ENCODE peak calls at places on chromosome 3, in five cellular contexts. One of them, this sample, is unnamed.

GRCh38 chr3:39870706-39871105 is 61.3 kb downstream of the MYRIP start:
- DNase-seq in astrocyte of the spinal cord: no peak
- DNase-seq in nephron progenitor cell: no peak
- DNase-seq in Calu3: no peak
- DNase-seq in brain microvascular endothelial cell: no peak
- DNase-seq in this sample: no peak

GRCh38 chr3:46970391-46971091 is 6.0 kb downstream of the CCDC12 start:
- DNase-seq in astrocyte of the spinal cord: no peak
- DNase-seq in nephron progenitor cell: no peak
- DNase-seq in Calu3: peak; percentile 38
- DNase-seq in brain microvascular endothelial cell: no peak
- DNase-seq in this sample: no peak

GRCh38 chr3:17619952-17620351 is 122.5 kb downstream of the TBC1D5 start:
- DNase-seq in astrocyte of the spinal cord: no peak
- DNase-seq in nephron progenitor cell: no peak
- DNase-seq in Calu3: no peak
- DNase-seq in brain microvascular endothelial cell: no peak
- DNase-seq in this sample: no peak

GRCh38 chr3:183285828-183286457 is 32.9 kb downstream of the B3GNT5 start:
- DNase-seq in astrocyte of the spinal cord: peak; percentile 98
- DNase-seq in nephron progenitor cell: no peak
- DNase-seq in Calu3: peak; percentile 98
- DNase-seq in brain microvascular endothelial cell: peak; percentile 98
- DNase-seq in this sample: peak; percentile 88

GRCh38 chr3:184889312-184889904 is 77.4 kb downstream of the VPS8 start:
- DNase-seq in astrocyte of the spinal cord: no peak
- DNase-seq in nephron progenitor cell: no peak
- DNase-seq in Calu3: no peak
- DNase-seq in brain microvascular endothelial cell: no peak
- DNase-seq in this sample: no peak

GRCh38 chr3:6799264-6799915 is 61.5 kb upstream of the GRM7 start:
- DNase-seq in astrocyte of the spinal cord: peak; percentile 16
- DNase-seq in nephron progenitor cell: peak; percentile 63
- DNase-seq in Calu3: peak; percentile 14
- DNase-seq in brain microvascular endothelial cell: no peak
- DNase-seq in this sample: no peak

GRCh38 chr3:179464296-179465092 is 13.2 kb upstream of the GNB4 start:
- DNase-seq in astrocyte of the spinal cord: no peak
- DNase-seq in nephron progenitor cell: no peak
- DNase-seq in Calu3: peak; percentile 40
- DNase-seq in brain microvascular endothelial cell: no peak
- DNase-seq in this sample: no peak

GRCh38 chr3:147462856-147463255 is 53.7 kb downstream of the ZIC1 start:
- DNase-seq in astrocyte of the spinal cord: no peak
- DNase-seq in nephron progenitor cell: no peak
- DNase-seq in Calu3: no peak
- DNase-seq in brain microvascular endothelial cell: no peak
- DNase-seq in this sample: no peak

GRCh38 chr3:158103131-158103955 is 2.9 kb downstream of the SHOX2 start:
- DNase-seq in astrocyte of the spinal cord: peak; percentile 24
- DNase-seq in nephron progenitor cell: peak; percentile 39
- DNase-seq in Calu3: peak; percentile 39
- DNase-seq in brain microvascular endothelial cell: no peak
- DNase-seq in this sample: no peak

GRCh38 chr3:95615592-95616310 is 1198.6 kb upstream of the EPHA6 start:
- DNase-seq in astrocyte of the spinal cord: no peak
- DNase-seq in nephron progenitor cell: no peak
- DNase-seq in Calu3: no peak
- DNase-seq in brain microvascular endothelial cell: no peak
- DNase-seq in this sample: no peak

GRCh38 chr3:170350515-170351413 is 6.8 kb upstream of the SKIL start:
- DNase-seq in astrocyte of the spinal cord: no peak
- DNase-seq in nephron progenitor cell: no peak
- DNase-seq in Calu3: no peak
- DNase-seq in brain microvascular endothelial cell: no peak
- DNase-seq in this sample: no peak

GRCh38 chr3:14451844-14452533 is 49.6 kb downstream of the SLC6A6 start:
- DNase-seq in astrocyte of the spinal cord: peak; percentile 88
- DNase-seq in nephron progenitor cell: no peak
- DNase-seq in Calu3: no peak
- DNase-seq in brain microvascular endothelial cell: peak; percentile 89
- DNase-seq in this sample: peak; percentile 86

GRCh38 chr3:194632211-194632982 is 822 bp downstream of the TMEM44 start:
- DNase-seq in astrocyte of the spinal cord: peak; percentile 35
- DNase-seq in nephron progenitor cell: no peak
- DNase-seq in Calu3: peak; percentile 27
- DNase-seq in brain microvascular endothelial cell: peak; percentile 38
- DNase-seq in this sample: no peak

GRCh38 chr3:195999896-196000295 is 82.0 kb downstream of the TFRC start:
- DNase-seq in astrocyte of the spinal cord: no peak
- DNase-seq in nephron progenitor cell: no peak
- DNase-seq in Calu3: no peak
- DNase-seq in brain microvascular endothelial cell: no peak
- DNase-seq in this sample: no peak

GRCh38 chr3:182622241-182622545 is 171.1 kb upstream of the ATP11B start:
- DNase-seq in astrocyte of the spinal cord: no peak
- DNase-seq in nephron progenitor cell: no peak
- DNase-seq in Calu3: no peak
- DNase-seq in brain microvascular endothelial cell: no peak
- DNase-seq in this sample: no peak

GRCh38 chr3:141279074-141279945 is 47.7 kb downstream of the PXYLP1 start:
- DNase-seq in astrocyte of the spinal cord: peak; percentile 29
- DNase-seq in nephron progenitor cell: no peak
- DNase-seq in Calu3: no peak
- DNase-seq in brain microvascular endothelial cell: no peak
- DNase-seq in this sample: no peak

GRCh38 chr3:184981071-184981470 is 169.1 kb downstream of the VPS8 start:
- DNase-seq in astrocyte of the spinal cord: no peak
- DNase-seq in nephron progenitor cell: no peak
- DNase-seq in Calu3: no peak
- DNase-seq in brain microvascular endothelial cell: no peak
- DNase-seq in this sample: no peak

GRCh38 chr3:114242947-114243346 is 5.6 kb upstream of the ZNF80 start:
- DNase-seq in astrocyte of the spinal cord: no peak
- DNase-seq in nephron progenitor cell: no peak
- DNase-seq in Calu3: no peak
- DNase-seq in brain microvascular endothelial cell: no peak
- DNase-seq in this sample: no peak

GRCh38 chr3:61830111-61830400 is 268.7 kb downstream of the PTPRG start:
- DNase-seq in astrocyte of the spinal cord: peak; percentile 44
- DNase-seq in nephron progenitor cell: no peak
- DNase-seq in Calu3: no peak
- DNase-seq in brain microvascular endothelial cell: no peak
- DNase-seq in this sample: no peak

GRCh38 chr3:171458056-171458856 is 1.9 kb downstream of the TNIK start:
- DNase-seq in astrocyte of the spinal cord: no peak
- DNase-seq in nephron progenitor cell: peak; percentile 22
- DNase-seq in Calu3: no peak
- DNase-seq in brain microvascular endothelial cell: no peak
- DNase-seq in this sample: no peak

GRCh38 chr3:155038203-155038554 is 41.9 kb upstream of the MME start:
- DNase-seq in astrocyte of the spinal cord: no peak
- DNase-seq in nephron progenitor cell: no peak
- DNase-seq in Calu3: no peak
- DNase-seq in brain microvascular endothelial cell: no peak
- DNase-seq in this sample: no peak

GRCh38 chr3:125107861-125108567 is 52.2 kb upstream of the HEG1 start:
- DNase-seq in astrocyte of the spinal cord: peak; percentile 86
- DNase-seq in nephron progenitor cell: no peak
- DNase-seq in Calu3: no peak
- DNase-seq in brain microvascular endothelial cell: peak; percentile 74
- DNase-seq in this sample: peak; percentile 88

GRCh38 chr3:39460677-39461076 is 6.8 kb upstream of the MOBP start:
- DNase-seq in astrocyte of the spinal cord: no peak
- DNase-seq in nephron progenitor cell: no peak
- DNase-seq in Calu3: peak; percentile 16
- DNase-seq in brain microvascular endothelial cell: no peak
- DNase-seq in this sample: no peak

GRCh38 chr3:192812736-192813383 is 85.5 kb upstream of the FGF12 start:
- DNase-seq in astrocyte of the spinal cord: peak; percentile 77
- DNase-seq in nephron progenitor cell: peak; percentile 39
- DNase-seq in Calu3: peak; percentile 63
- DNase-seq in brain microvascular endothelial cell: peak; percentile 67
- DNase-seq in this sample: peak; percentile 56

GRCh38 chr3:24359645-24360462 is 134.8 kb downstream of the THRB start:
- DNase-seq in astrocyte of the spinal cord: no peak
- DNase-seq in nephron progenitor cell: no peak
- DNase-seq in Calu3: peak; percentile 4
- DNase-seq in brain microvascular endothelial cell: no peak
- DNase-seq in this sample: no peak

GRCh38 chr3:2578560-2578959 is 479.9 kb downstream of the CNTN4 start:
- DNase-seq in astrocyte of the spinal cord: no peak
- DNase-seq in nephron progenitor cell: no peak
- DNase-seq in Calu3: no peak
- DNase-seq in brain microvascular endothelial cell: no peak
- DNase-seq in this sample: no peak

GRCh38 chr3:10526366-10526765 is 21.0 kb upstream of the ATP2B2 start:
- DNase-seq in astrocyte of the spinal cord: no peak
- DNase-seq in nephron progenitor cell: no peak
- DNase-seq in Calu3: no peak
- DNase-seq in brain microvascular endothelial cell: no peak
- DNase-seq in this sample: no peak

GRCh38 chr3:140203510-140203909 is 268.5 kb downstream of the CLSTN2 start:
- DNase-seq in astrocyte of the spinal cord: no peak
- DNase-seq in nephron progenitor cell: no peak
- DNase-seq in Calu3: no peak
- DNase-seq in brain microvascular endothelial cell: no peak
- DNase-seq in this sample: no peak

GRCh38 chr3:69562001-69562400 is 176.1 kb upstream of the FRMD4B start:
- DNase-seq in astrocyte of the spinal cord: no peak
- DNase-seq in nephron progenitor cell: no peak
- DNase-seq in Calu3: no peak
- DNase-seq in brain microvascular endothelial cell: peak; percentile 26
- DNase-seq in this sample: no peak

GRCh38 chr3:123310741-123311140 is 109.0 kb downstream of the SEC22A start:
- DNase-seq in astrocyte of the spinal cord: no peak
- DNase-seq in nephron progenitor cell: no peak
- DNase-seq in Calu3: no peak
- DNase-seq in brain microvascular endothelial cell: no peak
- DNase-seq in this sample: no peak

GRCh38 chr3:23241256-23241655 is 38.1 kb downstream of the UBE2E2 start:
- DNase-seq in astrocyte of the spinal cord: no peak
- DNase-seq in nephron progenitor cell: no peak
- DNase-seq in Calu3: no peak
- DNase-seq in brain microvascular endothelial cell: no peak
- DNase-seq in this sample: no peak

GRCh38 chr3:112128843-112129727 is 4.0 kb downstream of the GCSAM start:
- DNase-seq in astrocyte of the spinal cord: no peak
- DNase-seq in nephron progenitor cell: no peak
- DNase-seq in Calu3: no peak
- DNase-seq in brain microvascular endothelial cell: no peak
- DNase-seq in this sample: peak; percentile 66

GRCh38 chr3:112817271-112817670 is 29.4 kb downstream of the CD200R1L start:
- DNase-seq in astrocyte of the spinal cord: no peak
- DNase-seq in nephron progenitor cell: no peak
- DNase-seq in Calu3: no peak
- DNase-seq in brain microvascular endothelial cell: no peak
- DNase-seq in this sample: no peak

GRCh38 chr3:156782921-156783320 is 43.2 kb upstream of the LEKR1 start:
- DNase-seq in astrocyte of the spinal cord: no peak
- DNase-seq in nephron progenitor cell: no peak
- DNase-seq in Calu3: no peak
- DNase-seq in brain microvascular endothelial cell: no peak
- DNase-seq in this sample: no peak

DNA sequence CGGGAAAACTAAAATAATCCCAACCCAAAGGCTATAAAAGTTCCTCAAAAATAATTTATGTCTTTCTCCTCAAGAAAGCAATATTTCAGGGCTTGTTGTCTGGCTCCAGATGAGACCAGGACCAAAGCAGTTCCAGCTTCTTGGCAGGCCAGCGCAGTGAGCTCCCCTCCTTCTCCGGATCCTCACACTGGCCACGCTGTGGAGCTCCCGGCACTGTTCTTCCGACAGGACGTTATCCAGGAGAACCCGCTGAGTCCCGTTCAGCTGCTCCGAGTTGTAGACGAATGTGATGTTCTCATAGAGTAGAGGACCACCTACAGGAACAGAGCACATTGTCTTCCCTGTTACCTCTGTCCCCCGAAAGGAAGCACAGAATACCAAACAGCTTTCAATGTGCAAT is 146.3 kb downstream of the P3H2 start:
- DNase-seq in astrocyte of the spinal cord: no peak
- DNase-seq in nephron progenitor cell: no peak
- DNase-seq in Calu3: no peak
- DNase-seq in brain microvascular endothelial cell: no peak
- DNase-seq in this sample: no peak
- TF ChIP-seq CTCF in astrocyte of the spinal cord: no peak
- TF ChIP-seq CTCF in nephron progenitor cell: no peak
- TF ChIP-seq CTCF in Calu3: no peak
- TF ChIP-seq CTCF in brain microvascular endothelial cell: no peak
- TF ChIP-seq CTCF in this sample: no peak

GRCh38 chr3:50245251-50245745 is 9.3 kb downstream of the GNAI2 start:
- DNase-seq in astrocyte of the spinal cord: no peak
- DNase-seq in nephron progenitor cell: no peak
- DNase-seq in Calu3: no peak
- DNase-seq in brain microvascular endothelial cell: no peak
- DNase-seq in this sample: no peak

GRCh38 chr3:50243552-50243895 is 7.5 kb downstream of the GNAI2 start:
- DNase-seq in astrocyte of the spinal cord: no peak
- DNase-seq in nephron progenitor cell: no peak
- DNase-seq in Calu3: no peak
- DNase-seq in brain microvascular endothelial cell: no peak
- DNase-seq in this sample: no peak

GRCh38 chr3:50248387-50248786 is 12.4 kb downstream of the GNAI2 start:
- DNase-seq in astrocyte of the spinal cord: no peak
- DNase-seq in nephron progenitor cell: no peak
- DNase-seq in Calu3: peak; percentile 68
- DNase-seq in brain microvascular endothelial cell: no peak
- DNase-seq in this sample: no peak

GRCh38 chr3:50246517-50246954 is 10.5 kb downstream of the GNAI2 start:
- DNase-seq in astrocyte of the spinal cord: peak; percentile 98
- DNase-seq in nephron progenitor cell: no peak
- DNase-seq in Calu3: no peak
- DNase-seq in brain microvascular endothelial cell: peak; percentile 94
- DNase-seq in this sample: peak; percentile 99

GRCh38 chr3:50245831-50246516 is 10.0 kb downstream of the GNAI2 start:
- DNase-seq in astrocyte of the spinal cord: peak; percentile 94
- DNase-seq in nephron progenitor cell: peak; percentile 99
- DNase-seq in Calu3: peak; percentile 95
- DNase-seq in brain microvascular endothelial cell: peak; percentile 85
- DNase-seq in this sample: peak; percentile 51
- TF ChIP-seq CTCF in astrocyte of the spinal cord: peak; percentile 100
- TF ChIP-seq CTCF in nephron progenitor cell: peak; percentile 99
- TF ChIP-seq CTCF in Calu3: peak; percentile 93
- TF ChIP-seq CTCF in brain microvascular endothelial cell: peak; percentile 99
- TF ChIP-seq CTCF in this sample: peak; percentile 100

GRCh38 chr3:72265250-72265649 is 480.3 kb upstream of the PROK2 start:
- DNase-seq in astrocyte of the spinal cord: no peak
- DNase-seq in nephron progenitor cell: no peak
- DNase-seq in Calu3: no peak
- DNase-seq in brain microvascular endothelial cell: no peak
- DNase-seq in this sample: no peak
- TF ChIP-seq CTCF in astrocyte of the spinal cord: peak; percentile 25
- TF ChIP-seq CTCF in nephron progenitor cell: no peak
- TF ChIP-seq CTCF in Calu3: no peak
- TF ChIP-seq CTCF in brain microvascular endothelial cell: peak; percentile 44
- TF ChIP-seq CTCF in this sample: peak; percentile 69

GRCh38 chr3:151166161-151166560 is 36.9 kb downstream of the GPR171 start:
- DNase-seq in astrocyte of the spinal cord: no peak
- DNase-seq in nephron progenitor cell: no peak
- DNase-seq in Calu3: no peak
- DNase-seq in brain microvascular endothelial cell: no peak
- DNase-seq in this sample: no peak
- TF ChIP-seq CTCF in astrocyte of the spinal cord: peak; percentile 22
- TF ChIP-seq CTCF in nephron progenitor cell: no peak
- TF ChIP-seq CTCF in Calu3: no peak
- TF ChIP-seq CTCF in brain microvascular endothelial cell: peak; percentile 31
- TF ChIP-seq CTCF in this sample: peak; percentile 61